ENCODE peak calls at places on chromosomes 13 and 19, in four cellular contexts. X, H, L and Y are unnamed samples.

GRCh38 chr13:94712812-94713555 is 639 bp upstream of the SOX21 start:
- DNase-seq in H (peak), X (no peak), L (no peak), Y (peak)

GRCh38 chr19:34364830-34365462 is at the start of gene GPI:
- DNase-seq in H (peak), L (peak), X (peak), Y (peak)

GRCh38 chr13:76438050-76438449 is 448.2 kb downstream of the KCTD12 start:
- DNase-seq in H (no peak), L (no peak), X (no peak), Y (no peak)

GRCh38 chr13:32731576-32731975 is 145.3 kb downstream of the PDS5B start:
- DNase-seq in H (no peak), L (no peak), X (no peak), Y (no peak)

GRCh38 chr13:45016792-45017425 is 27.6 kb downstream of the GPALPP1 start:
- DNase-seq in L (no peak), H (no peak), X (no peak), Y (no peak)

GRCh38 chr13:102769679-102770078 is 3.9 kb downstream of the TEX30 start:
- DNase-seq in H (no peak), L (no peak), X (no peak), Y (no peak)

GRCh38 chr13:66210677-66211076 is 1019.5 kb downstream of the PCDH9 start:
- DNase-seq in L (no peak), H (no peak), X (no peak), Y (no peak)

GRCh38 chr19:47027586-47028371 is 8.1 kb downstream of the NPAS1 start:
- DNase-seq in H (no peak), X (no peak), L (no peak), Y (no peak)

GRCh38 chr19:5358173-5358800 is 17.7 kb upstream of the PTPRS start:
- DNase-seq in L (no peak), X (no peak), H (no peak), Y (no peak)

GRCh38 chr19:16625183-16625958 is 2.6 kb downstream of the MED26 start:
- DNase-seq in X (no peak), L (no peak), H (no peak), Y (no peak)

GRCh38 chr19:13974073-13974472 is 21.8 kb downstream of the DCAF15 start:
- DNase-seq in H (peak), L (no peak), X (no peak), Y (no peak)

GRCh38 chr19:29088761-29089160 is 124.2 kb downstream of the UQCRFS1 start:
- DNase-seq in L (no peak), X (no peak), H (no peak), Y (no peak)

GRCh38 chr19:48630289-48631036 is 6.7 kb downstream of the DBP start:
- DNase-seq in H (no peak), L (no peak), X (peak), Y (no peak)
- TF ChIP-seq CTCF in H (no peak), L (no peak), X (no peak), Y (no peak)

GRCh38 chr19:19033426-19034203 is at the start of the genes ARMC6 and SUGP2:
- DNase-seq in L (peak), X (peak), H (peak), Y (peak)
- TF ChIP-seq CTCF in L (no peak), X (no peak), H (no peak), Y (no peak)

DNA sequence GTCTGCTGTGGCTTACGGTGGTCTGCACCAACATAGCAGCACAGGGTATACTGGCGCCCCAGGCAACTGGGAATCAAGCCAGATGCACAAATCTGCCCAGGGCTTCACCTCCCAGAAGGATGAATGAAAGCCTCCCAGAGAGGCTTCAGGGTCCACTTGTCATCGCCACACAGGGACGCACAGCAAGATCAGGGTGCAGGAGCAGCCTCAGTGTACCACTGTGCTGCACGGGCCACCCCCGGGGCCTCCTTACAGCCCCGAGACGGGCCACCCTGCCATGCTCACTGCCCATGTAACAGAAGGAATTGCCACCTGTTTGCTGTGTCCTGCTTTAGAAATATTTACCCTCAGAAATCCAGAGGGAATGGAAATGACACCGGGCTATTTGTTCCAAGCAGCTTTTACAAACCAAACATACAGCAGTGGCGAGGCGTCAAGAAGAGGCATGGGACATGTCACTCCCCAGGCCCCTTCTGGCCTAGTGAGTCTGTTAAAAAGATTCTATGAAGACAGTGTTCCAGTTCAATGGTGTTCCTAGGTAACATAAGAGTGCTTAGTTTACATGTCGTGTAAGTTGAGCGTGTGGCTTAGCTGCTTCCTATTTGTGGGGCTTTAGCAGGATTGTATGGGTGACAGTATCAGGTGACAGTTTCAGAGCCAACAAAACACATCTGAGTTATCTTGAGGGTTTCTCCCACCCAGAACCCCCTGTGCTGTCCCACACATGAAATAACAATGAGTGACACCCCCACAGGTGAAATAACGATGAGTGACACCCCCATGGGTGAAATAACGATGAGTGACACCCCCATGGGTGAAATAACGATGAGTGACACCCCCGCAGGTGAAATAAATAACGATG is 69.0 kb downstream of the RAB20 start:
- DNase-seq in X (peak), L (no peak), H (no peak), Y (no peak)
- TF ChIP-seq CTCF in X (no peak), L (no peak), H (no peak), Y (no peak)

DNA sequence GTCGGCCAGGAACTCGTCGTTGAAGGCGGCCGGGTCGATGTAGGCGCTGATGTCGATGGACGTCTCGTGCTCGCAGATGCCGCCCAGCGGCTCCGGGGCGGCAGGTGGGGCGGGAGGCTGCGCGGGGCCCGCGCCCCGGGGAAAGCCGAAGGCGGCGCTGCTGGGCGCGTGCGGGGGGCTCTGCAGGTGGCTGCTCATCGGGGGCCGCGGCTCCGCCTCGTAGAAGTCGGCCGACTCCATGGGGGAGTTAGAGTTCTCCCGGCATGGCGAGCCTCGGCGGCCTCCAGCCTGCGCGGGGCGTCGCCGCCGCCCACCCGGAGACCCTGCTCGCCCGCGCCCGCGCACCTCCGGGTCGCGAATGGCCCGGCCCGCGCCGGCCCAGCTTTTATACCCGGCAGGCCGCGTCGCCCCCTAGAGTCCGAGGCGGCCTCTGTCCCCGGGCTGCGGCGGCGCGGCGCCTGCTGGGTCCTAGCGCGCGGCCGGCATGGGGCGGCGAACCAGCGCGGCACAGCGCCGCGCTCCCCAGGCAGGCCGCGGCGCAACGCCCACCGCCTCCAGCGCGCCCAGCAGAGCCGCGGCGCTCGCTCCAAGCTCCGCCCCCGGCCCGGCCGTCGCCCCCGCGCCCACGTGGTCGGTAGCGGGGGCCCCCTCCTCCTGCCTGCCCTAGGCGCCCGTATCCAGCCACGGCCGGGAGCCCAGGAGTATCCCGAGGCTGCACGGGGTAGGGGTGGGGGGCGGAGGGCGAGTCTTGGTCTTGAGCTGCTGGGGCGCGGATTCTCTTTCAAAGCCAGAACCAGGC is at the start of gene CEBPA:
- DNase-seq in X (peak), H (peak), L (peak), Y (peak)
- TF ChIP-seq CTCF in X (no peak), H (no peak), L (peak), Y (peak)